ENCODE peak calls at places on chromosomes 3 and 15, in eight cellular contexts. One of them, this sample, is unnamed.

GRCh38 chr15:92069308-92070244 is 216.1 kb downstream of the SLCO3A1 start:
- DNase-seq in iris pigment epithelial cell: peak
- DNase-seq in AG04450: peak
- DNase-seq in Peyer's patch: no peak
- DNase-seq in NCI-H510A: no peak
- DNase-seq in EL: peak
- DNase-seq in progenitor cell of endocrine pancreas: no peak
- DNase-seq in upper lobe of right lung: peak
- DNase-seq in this sample: no peak

GRCh38 chr3:97705739-97706138 is 58.8 kb upstream of the ARL6 start:
- DNase-seq in NCI-H510A: no peak
- DNase-seq in iris pigment epithelial cell: no peak
- DNase-seq in progenitor cell of endocrine pancreas: no peak
- DNase-seq in EL: no peak
- DNase-seq in Peyer's patch: no peak
- DNase-seq in upper lobe of right lung: no peak
- DNase-seq in AG04450: no peak
- DNase-seq in this sample: no peak

GRCh38 chr3:150097588-150097890 is 126.8 kb upstream of the PFN2 start:
- DNase-seq in NCI-H510A: no peak
- DNase-seq in AG04450: no peak
- DNase-seq in iris pigment epithelial cell: peak
- DNase-seq in progenitor cell of endocrine pancreas: no peak
- DNase-seq in upper lobe of right lung: no peak
- DNase-seq in Peyer's patch: no peak
- DNase-seq in EL: peak
- DNase-seq in this sample: peak

GRCh38 chr3:79011821-79012529 is 755.8 kb downstream of the ROBO1 start:
- DNase-seq in NCI-H510A: no peak
- DNase-seq in upper lobe of right lung: no peak
- DNase-seq in Peyer's patch: no peak
- DNase-seq in AG04450: no peak
- DNase-seq in EL: no peak
- DNase-seq in progenitor cell of endocrine pancreas: no peak
- DNase-seq in iris pigment epithelial cell: no peak
- DNase-seq in this sample: no peak

GRCh38 chr3:160409812-160410610 is 10.6 kb downstream of the SMC4 start:
- DNase-seq in iris pigment epithelial cell: peak
- DNase-seq in AG04450: no peak
- DNase-seq in EL: no peak
- DNase-seq in upper lobe of right lung: no peak
- DNase-seq in Peyer's patch: no peak
- DNase-seq in NCI-H510A: no peak
- DNase-seq in progenitor cell of endocrine pancreas: no peak
- DNase-seq in this sample: no peak

GRCh38 chr15:90705212-90705611 is 11.9 kb upstream of the BLM start:
- DNase-seq in progenitor cell of endocrine pancreas: no peak
- DNase-seq in AG04450: no peak
- DNase-seq in EL: no peak
- DNase-seq in NCI-H510A: no peak
- DNase-seq in upper lobe of right lung: no peak
- DNase-seq in Peyer's patch: no peak
- DNase-seq in iris pigment epithelial cell: no peak
- DNase-seq in this sample: no peak

GRCh38 chr15:49154359-49154758 is 1.0 kb downstream of the COPS2 start:
- DNase-seq in EL: no peak
- DNase-seq in AG04450: no peak
- DNase-seq in progenitor cell of endocrine pancreas: no peak
- DNase-seq in Peyer's patch: no peak
- DNase-seq in NCI-H510A: no peak
- DNase-seq in iris pigment epithelial cell: peak
- DNase-seq in upper lobe of right lung: no peak
- DNase-seq in this sample: no peak

GRCh38 chr3:195075199-195075940 is 195.6 kb downstream of the XXYLT1 start:
- DNase-seq in AG04450: no peak
- DNase-seq in upper lobe of right lung: peak
- DNase-seq in iris pigment epithelial cell: peak
- DNase-seq in progenitor cell of endocrine pancreas: no peak
- DNase-seq in Peyer's patch: no peak
- DNase-seq in NCI-H510A: no peak
- DNase-seq in EL: peak
- DNase-seq in this sample: peak

GRCh38 chr15:63752979-63753378 is 80.8 kb downstream of the HERC1 start:
- DNase-seq in Peyer's patch: no peak
- DNase-seq in EL: no peak
- DNase-seq in progenitor cell of endocrine pancreas: no peak
- DNase-seq in upper lobe of right lung: no peak
- DNase-seq in iris pigment epithelial cell: no peak
- DNase-seq in AG04450: no peak
- DNase-seq in NCI-H510A: no peak
- DNase-seq in this sample: no peak

GRCh38 chr3:66812741-66813140 is 185.4 kb upstream of the KBTBD8 start:
- DNase-seq in progenitor cell of endocrine pancreas: no peak
- DNase-seq in EL: no peak
- DNase-seq in NCI-H510A: no peak
- DNase-seq in AG04450: no peak
- DNase-seq in Peyer's patch: no peak
- DNase-seq in upper lobe of right lung: no peak
- DNase-seq in iris pigment epithelial cell: no peak
- DNase-seq in this sample: no peak

GRCh38 chr3:13853978-13854296 is 25.9 kb downstream of the WNT7A start:
- DNase-seq in iris pigment epithelial cell: no peak
- DNase-seq in EL: no peak
- DNase-seq in upper lobe of right lung: no peak
- DNase-seq in progenitor cell of endocrine pancreas: no peak
- DNase-seq in NCI-H510A: no peak
- DNase-seq in Peyer's patch: no peak
- DNase-seq in AG04450: no peak
- DNase-seq in this sample: no peak

GRCh38 chr3:181896605-181897004 is 184.9 kb downstream of the SOX2 start:
- DNase-seq in Peyer's patch: no peak
- DNase-seq in iris pigment epithelial cell: no peak
- DNase-seq in EL: no peak
- DNase-seq in upper lobe of right lung: no peak
- DNase-seq in NCI-H510A: no peak
- DNase-seq in progenitor cell of endocrine pancreas: no peak
- DNase-seq in AG04450: no peak
- DNase-seq in this sample: no peak

GRCh38 chr3:45211466-45212094 is 14.5 kb downstream of the TMEM158 start:
- DNase-seq in Peyer's patch: no peak
- DNase-seq in NCI-H510A: no peak
- DNase-seq in AG04450: no peak
- DNase-seq in EL: no peak
- DNase-seq in progenitor cell of endocrine pancreas: no peak
- DNase-seq in upper lobe of right lung: no peak
- DNase-seq in iris pigment epithelial cell: no peak
- DNase-seq in this sample: no peak

GRCh38 chr3:179269152-179269707 is 18.3 kb upstream of the KCNMB3 start:
- DNase-seq in iris pigment epithelial cell: no peak
- DNase-seq in NCI-H510A: no peak
- DNase-seq in upper lobe of right lung: no peak
- DNase-seq in Peyer's patch: no peak
- DNase-seq in EL: no peak
- DNase-seq in AG04450: no peak
- DNase-seq in progenitor cell of endocrine pancreas: no peak
- DNase-seq in this sample: no peak

GRCh38 chr3:119894195-119894594 is 112.3 kb downstream of the NR1I2 start:
- DNase-seq in NCI-H510A: no peak
- DNase-seq in upper lobe of right lung: no peak
- DNase-seq in EL: no peak
- DNase-seq in iris pigment epithelial cell: no peak
- DNase-seq in Peyer's patch: no peak
- DNase-seq in AG04450: no peak
- DNase-seq in progenitor cell of endocrine pancreas: no peak
- DNase-seq in this sample: no peak

GRCh38 chr15:47819158-47819557 is 101.9 kb downstream of the SEMA6D start:
- DNase-seq in AG04450: no peak
- DNase-seq in iris pigment epithelial cell: no peak
- DNase-seq in EL: no peak
- DNase-seq in NCI-H510A: no peak
- DNase-seq in upper lobe of right lung: no peak
- DNase-seq in progenitor cell of endocrine pancreas: no peak
- DNase-seq in Peyer's patch: no peak
- DNase-seq in this sample: no peak

GRCh38 chr3:128369881-128370642 is 96.6 kb downstream of the DNAJB8 start:
- DNase-seq in iris pigment epithelial cell: no peak
- DNase-seq in AG04450: no peak
- DNase-seq in NCI-H510A: no peak
- DNase-seq in Peyer's patch: no peak
- DNase-seq in EL: no peak
- DNase-seq in progenitor cell of endocrine pancreas: no peak
- DNase-seq in upper lobe of right lung: no peak
- DNase-seq in this sample: peak

GRCh38 chr3:139534992-139535879 is 4.3 kb downstream of the RBP1 start:
- DNase-seq in Peyer's patch: no peak
- DNase-seq in progenitor cell of endocrine pancreas: no peak
- DNase-seq in AG04450: peak
- DNase-seq in iris pigment epithelial cell: peak
- DNase-seq in upper lobe of right lung: no peak
- DNase-seq in NCI-H510A: no peak
- DNase-seq in EL: no peak
- DNase-seq in this sample: no peak

GRCh38 chr3:97232635-97233034 is 418.2 kb downstream of the EPHA6 start:
- DNase-seq in upper lobe of right lung: no peak
- DNase-seq in EL: no peak
- DNase-seq in iris pigment epithelial cell: no peak
- DNase-seq in NCI-H510A: no peak
- DNase-seq in Peyer's patch: no peak
- DNase-seq in AG04450: no peak
- DNase-seq in progenitor cell of endocrine pancreas: no peak
- DNase-seq in this sample: no peak

GRCh38 chr3:148158210-148158609 is 539.5 kb upstream of the AGTR1 start:
- DNase-seq in NCI-H510A: no peak
- DNase-seq in AG04450: peak
- DNase-seq in EL: peak
- DNase-seq in progenitor cell of endocrine pancreas: no peak
- DNase-seq in upper lobe of right lung: no peak
- DNase-seq in iris pigment epithelial cell: peak
- DNase-seq in Peyer's patch: no peak
- DNase-seq in this sample: peak

GRCh38 chr3:152382312-152383135 is 113.8 kb downstream of the MBNL1 start:
- DNase-seq in NCI-H510A: no peak
- DNase-seq in iris pigment epithelial cell: no peak
- DNase-seq in EL: peak
- DNase-seq in progenitor cell of endocrine pancreas: no peak
- DNase-seq in AG04450: no peak
- DNase-seq in upper lobe of right lung: no peak
- DNase-seq in Peyer's patch: no peak
- DNase-seq in this sample: no peak

GRCh38 chr3:156633335-156633734 is 41.1 kb upstream of the TIPARP start:
- DNase-seq in EL: peak
- DNase-seq in AG04450: peak
- DNase-seq in Peyer's patch: no peak
- DNase-seq in progenitor cell of endocrine pancreas: no peak
- DNase-seq in upper lobe of right lung: peak
- DNase-seq in iris pigment epithelial cell: peak
- DNase-seq in NCI-H510A: no peak
- DNase-seq in this sample: peak

GRCh38 chr15:34049096-34049495 is 10.1 kb upstream of the AVEN start:
- DNase-seq in iris pigment epithelial cell: peak
- DNase-seq in upper lobe of right lung: no peak
- DNase-seq in EL: peak
- DNase-seq in progenitor cell of endocrine pancreas: no peak
- DNase-seq in NCI-H510A: no peak
- DNase-seq in Peyer's patch: no peak
- DNase-seq in AG04450: peak
- DNase-seq in this sample: peak

GRCh38 chr3:176219970-176220369 is 977.3 kb downstream of the TBL1XR1 start:
- DNase-seq in AG04450: no peak
- DNase-seq in EL: no peak
- DNase-seq in iris pigment epithelial cell: no peak
- DNase-seq in progenitor cell of endocrine pancreas: no peak
- DNase-seq in NCI-H510A: no peak
- DNase-seq in upper lobe of right lung: no peak
- DNase-seq in Peyer's patch: no peak
- DNase-seq in this sample: no peak

GRCh38 chr3:46078712-46079400 is 51.6 kb upstream of the XCR1 start:
- DNase-seq in Peyer's patch: peak
- DNase-seq in upper lobe of right lung: peak
- DNase-seq in progenitor cell of endocrine pancreas: peak
- DNase-seq in AG04450: peak
- DNase-seq in NCI-H510A: peak
- DNase-seq in EL: peak
- DNase-seq in iris pigment epithelial cell: peak
- DNase-seq in this sample: peak

GRCh38 chr3:69925506-69925905 is 74.0 kb upstream of the SAMMSON start:
- DNase-seq in EL: peak
- DNase-seq in AG04450: peak
- DNase-seq in Peyer's patch: no peak
- DNase-seq in NCI-H510A: no peak
- DNase-seq in iris pigment epithelial cell: peak
- DNase-seq in progenitor cell of endocrine pancreas: no peak
- DNase-seq in upper lobe of right lung: no peak
- DNase-seq in this sample: no peak

GRCh38 chr3:33061782-33062181 is 35.2 kb downstream of the GLB1 start:
- DNase-seq in EL: peak
- DNase-seq in upper lobe of right lung: no peak
- DNase-seq in iris pigment epithelial cell: peak
- DNase-seq in Peyer's patch: no peak
- DNase-seq in NCI-H510A: no peak
- DNase-seq in progenitor cell of endocrine pancreas: no peak
- DNase-seq in AG04450: peak
- DNase-seq in this sample: peak

GRCh38 chr3:104856743-104857142 is 510.0 kb upstream of the ALCAM start:
- DNase-seq in EL: no peak
- DNase-seq in progenitor cell of endocrine pancreas: no peak
- DNase-seq in AG04450: no peak
- DNase-seq in Peyer's patch: no peak
- DNase-seq in upper lobe of right lung: no peak
- DNase-seq in iris pigment epithelial cell: peak
- DNase-seq in NCI-H510A: no peak
- DNase-seq in this sample: no peak